ENCODE peak calls at places on chromosomes 3 and 15, in nine cellular contexts. Z is GM23338; D is activated CD8-positive, alpha-beta memory T cell treated with anti-CD3 and anti-CD28 coated beads, Interleukin-2, amount 50 U/mL, for 48 hours; S is HEK293T; A is stimulated activated CD4-positive, alpha-beta T cell treated with anti-CD3 and anti-CD28 coated beads, Interleukin-4, amount 100 ng/mL, for 48 hours; Y is ovary; Q is activated naive CD8-positive, alpha-beta T cell treated with anti-CD3 and anti-CD28 coated beads, Interleukin-2, amount 50 U/mL, for 24 hours; X is neural progenitor cell; E is iPS-NIHi11. J is an unnamed sample.

GRCh38 chr3:45942051-45942825 is 1.0 kb upstream of the CXCR6 start:
- DNase-seq in D (no peak), S (no peak), Q (no peak), X (no peak), A (no peak), E (no peak), Z (no peak), Y (no peak), J (no peak)

GRCh38 chr3:65676592-65676991 is 362.1 kb downstream of the MAGI1 start:
- DNase-seq in E (no peak), A (no peak), Q (no peak), Y (no peak), X (peak), Z (no peak), D (no peak), S (no peak), J (no peak)

GRCh38 chr3:12884104-12884742 is 42.9 kb upstream of the RPL32 start:
- DNase-seq in Y (no peak), X (no peak), Q (no peak), Z (no peak), E (peak), A (no peak), S (no peak), D (no peak), J (no peak)

GRCh38 chr15:100631831-100632230 is 29.4 kb downstream of the ASB7 start:
- DNase-seq in D (no peak), Y (no peak), Z (no peak), S (no peak), Q (no peak), A (no peak), X (no peak), E (no peak), J (no peak)

GRCh38 chr3:2863127-2863526 is 247.0 kb downstream of the IL5RA start:
- DNase-seq in D (no peak), S (no peak), A (no peak), Y (no peak), E (no peak), Z (no peak), Q (no peak), X (no peak), J (no peak)

GRCh38 chr15:39171944-39172368 is 408.9 kb upstream of the THBS1 start:
- DNase-seq in E (peak), D (peak), A (peak), S (peak), X (peak), Z (peak), Q (peak), Y (peak), J (peak)

GRCh38 chr3:14286887-14287496 is 108.4 kb downstream of the LSM3 start:
- DNase-seq in D (no peak), Q (no peak), Z (no peak), Y (no peak), A (no peak), S (no peak), X (no peak), E (no peak), J (no peak)

GRCh38 chr3:133401374-133402135 is 1.7 kb downstream of the BFSP2 start:
- DNase-seq in D (no peak), A (no peak), X (no peak), Y (no peak), Z (no peak), E (no peak), S (no peak), Q (no peak), J (no peak)

GRCh38 chr3:197353867-197354180 is 55.4 kb upstream of the DLG1 start:
- DNase-seq in Y (no peak), Z (no peak), X (peak), A (no peak), S (no peak), Q (no peak), D (no peak), E (no peak), J (no peak)

J was measured in H1.